ENCODE peak calls at places on chromosomes 3 and 15, in five cellular contexts. One of them, this sample, is unnamed.
A peak's percentile ranks its signal among the peaks of the same experiment; 100 is the strongest.

GRCh38 chr3:50268703-50269451 is at the start of gene SEMA3B:
- DNase-seq in tibial nerve: peak; percentile 59
- DNase-seq in Peyer's patch: peak; percentile 94
- DNase-seq in body of pancreas: peak; percentile 92
- DNase-seq in HepG2: peak; percentile 71
- DNase-seq in this sample: no peak

GRCh38 chr3:188157407-188157806 is 3.5 kb downstream of the LPP start:
- DNase-seq in body of pancreas: no peak
- DNase-seq in Peyer's patch: no peak
- DNase-seq in tibial nerve: no peak
- DNase-seq in HepG2: no peak
- DNase-seq in this sample: no peak

GRCh38 chr3:167813169-167814123 is 77.9 kb downstream of the SERPINI1 start:
- DNase-seq in HepG2: peak; percentile 69
- DNase-seq in Peyer's patch: no peak
- DNase-seq in tibial nerve: no peak
- DNase-seq in body of pancreas: no peak
- DNase-seq in this sample: no peak

GRCh38 chr3:124322966-124323365 is 331.0 kb upstream of the ROPN1 start:
- DNase-seq in Peyer's patch: no peak
- DNase-seq in tibial nerve: no peak
- DNase-seq in HepG2: no peak
- DNase-seq in body of pancreas: no peak
- DNase-seq in this sample: no peak

GRCh38 chr3:128923607-128924385 is 44.4 kb downstream of the ACAD9 start:
- DNase-seq in body of pancreas: no peak
- DNase-seq in Peyer's patch: no peak
- DNase-seq in HepG2: no peak
- DNase-seq in tibial nerve: no peak
- DNase-seq in this sample: no peak

GRCh38 chr3:35679409-35680080 is 40.2 kb downstream of the ARPP21 start:
- DNase-seq in HepG2: no peak
- DNase-seq in body of pancreas: no peak
- DNase-seq in Peyer's patch: no peak
- DNase-seq in tibial nerve: no peak
- DNase-seq in this sample: no peak

GRCh38 chr3:150352931-150353330 is 55.2 kb upstream of the TSC22D2 start:
- DNase-seq in body of pancreas: no peak
- DNase-seq in HepG2: no peak
- DNase-seq in tibial nerve: no peak
- DNase-seq in Peyer's patch: no peak
- DNase-seq in this sample: no peak

GRCh38 chr3:43609406-43609805 is 12.4 kb downstream of the ANO10 start:
- DNase-seq in HepG2: no peak
- DNase-seq in Peyer's patch: no peak
- DNase-seq in tibial nerve: no peak
- DNase-seq in body of pancreas: no peak
- DNase-seq in this sample: no peak

GRCh38 chr3:183533410-183534132 is 21.9 kb downstream of the KLHL6 start:
- DNase-seq in HepG2: no peak
- DNase-seq in body of pancreas: no peak
- DNase-seq in tibial nerve: no peak
- DNase-seq in Peyer's patch: no peak
- DNase-seq in this sample: no peak

GRCh38 chr15:58840048-58840447 is 68.9 kb downstream of the MINDY2 start:
- DNase-seq in body of pancreas: no peak
- DNase-seq in tibial nerve: no peak
- DNase-seq in HepG2: no peak
- DNase-seq in Peyer's patch: no peak
- DNase-seq in this sample: no peak

GRCh38 chr15:62269504-62269903 is 104.4 kb upstream of the C2CD4B start:
- DNase-seq in tibial nerve: no peak
- DNase-seq in HepG2: no peak
- DNase-seq in body of pancreas: no peak
- DNase-seq in Peyer's patch: no peak
- DNase-seq in this sample: no peak

GRCh38 chr15:69081310-69082004 is 67.0 kb downstream of the NOX5 start:
- DNase-seq in HepG2: no peak
- DNase-seq in Peyer's patch: no peak
- DNase-seq in tibial nerve: peak; percentile 30
- DNase-seq in body of pancreas: peak; percentile 26
- DNase-seq in this sample: no peak

GRCh38 chr3:89113887-89114840 is 6.7 kb downstream of the EPHA3 start:
- DNase-seq in body of pancreas: peak; percentile 72
- DNase-seq in tibial nerve: peak; percentile 40
- DNase-seq in Peyer's patch: peak; percentile 60
- DNase-seq in HepG2: peak; percentile 20
- DNase-seq in this sample: peak; percentile 64

GRCh38 chr15:78130466-78131294 is 565 bp downstream of the CIB2 start:
- DNase-seq in body of pancreas: peak; percentile 23
- DNase-seq in tibial nerve: no peak
- DNase-seq in HepG2: no peak
- DNase-seq in Peyer's patch: no peak
- DNase-seq in this sample: peak; percentile 46
- H3K4me3 ChIP-seq in body of pancreas: no peak overlapping the region
- H3K4me3 ChIP-seq in tibial nerve: peak overlapping the region; percentile 89
- H3K4me3 ChIP-seq in HepG2: peak overlapping the region; percentile 75
- H3K4me3 ChIP-seq in Peyer's patch: peak overlapping the region; percentile 46
- H3K4me3 ChIP-seq in this sample: peak overlapping the region; percentile 71

DNA sequence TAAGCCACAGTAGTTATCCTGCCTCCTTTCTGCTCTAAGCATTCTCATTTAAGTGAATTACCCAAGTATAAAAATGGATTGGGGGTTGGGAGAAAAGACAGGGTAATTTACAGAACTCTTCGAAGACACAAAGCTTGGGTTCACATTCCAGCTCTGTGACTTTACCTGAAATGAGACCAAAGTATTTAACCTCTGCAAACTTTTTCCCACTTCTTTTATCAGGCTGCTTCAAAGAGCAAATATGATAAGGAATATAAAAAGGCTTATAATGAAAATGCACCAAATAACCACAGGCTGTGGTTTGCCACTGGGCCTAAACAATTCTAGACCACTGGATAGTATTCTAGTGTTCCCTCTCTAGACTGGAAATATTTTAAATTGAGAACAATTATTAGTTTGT is 64.4 kb downstream of the UACA start:
- DNase-seq in body of pancreas: no peak
- DNase-seq in Peyer's patch: no peak
- DNase-seq in HepG2: no peak
- DNase-seq in tibial nerve: no peak
- DNase-seq in this sample: no peak
- H3K4me1 ChIP-seq in body of pancreas: peaks cover 34% of the 10 kb centered on the region
- H3K4me1 ChIP-seq in Peyer's patch: no peaks in the 10 kb centered on the region
- H3K4me1 ChIP-seq in HepG2: peaks cover 14% of the 10 kb centered on the region
- H3K4me1 ChIP-seq in tibial nerve: peaks cover 82% of the 10 kb centered on the region
- H3K4me1 ChIP-seq in this sample: peaks cover 4% of the 10 kb centered on the region

GRCh38 chr3:151410891-151411559 is 26.5 kb upstream of the P2RY12 start:
- DNase-seq in tibial nerve: no peak
- DNase-seq in HepG2: no peak
- DNase-seq in Peyer's patch: no peak
- DNase-seq in body of pancreas: no peak
- DNase-seq in this sample: no peak
- TF ChIP-seq POLR2A in tibial nerve: no peak
- TF ChIP-seq POLR2A in HepG2: no peak
- TF ChIP-seq POLR2A in Peyer's patch: no peak
- TF ChIP-seq POLR2A in body of pancreas: no peak
- TF ChIP-seq POLR2A in this sample: no peak

GRCh38 chr15:99250494-99251435 is 516 bp upstream of the LRRC28 start:
- DNase-seq in HepG2: peak; percentile 97
- DNase-seq in tibial nerve: peak; percentile 98
- DNase-seq in Peyer's patch: peak; percentile 99
- DNase-seq in body of pancreas: peak; percentile 99
- DNase-seq in this sample: peak; percentile 98

GRCh38 chr15:99247063-99247462 is 2.3 kb downstream of the TTC23 start:
- DNase-seq in body of pancreas: no peak
- DNase-seq in HepG2: no peak
- DNase-seq in Peyer's patch: no peak
- DNase-seq in tibial nerve: no peak
- DNase-seq in this sample: no peak

GRCh38 chr15:99249270-99249817 is at the start of gene TTC23:
- DNase-seq in body of pancreas: peak; percentile 38
- DNase-seq in tibial nerve: no peak
- DNase-seq in Peyer's patch: no peak
- DNase-seq in HepG2: peak; percentile 65
- DNase-seq in this sample: peak; percentile 58

GRCh38 chr15:99250001-99250400 is 620 bp upstream of the TTC23 start:
- DNase-seq in Peyer's patch: no peak
- DNase-seq in HepG2: no peak
- DNase-seq in tibial nerve: no peak
- DNase-seq in body of pancreas: no peak
- DNase-seq in this sample: no peak

GRCh38 chr15:99248000-99248727 is 1.2 kb downstream of the TTC23 start:
- DNase-seq in body of pancreas: no peak
- DNase-seq in tibial nerve: no peak
- DNase-seq in Peyer's patch: no peak
- DNase-seq in HepG2: no peak
- DNase-seq in this sample: no peak
- H3K4me3 ChIP-seq in body of pancreas: no peak overlapping the region
- H3K4me3 ChIP-seq in tibial nerve: peak overlapping the region; percentile 84
- H3K4me3 ChIP-seq in Peyer's patch: peak overlapping the region; percentile 1
- H3K4me3 ChIP-seq in HepG2: peak overlapping the region; percentile 97
- H3K4me3 ChIP-seq in this sample: peak overlapping the region; percentile 23

GRCh38 chr15:74180689-74181602 is 7.4 kb downstream of the ISLR start:
- DNase-seq in Peyer's patch: peak; percentile 42
- DNase-seq in body of pancreas: no peak
- DNase-seq in tibial nerve: no peak
- DNase-seq in HepG2: no peak
- DNase-seq in this sample: no peak

GRCh38 chr15:74182131-74182530 is 8.6 kb downstream of the ISLR start:
- DNase-seq in tibial nerve: no peak
- DNase-seq in HepG2: no peak
- DNase-seq in Peyer's patch: peak; percentile 28
- DNase-seq in body of pancreas: no peak
- DNase-seq in this sample: peak; percentile 11

GRCh38 chr15:74179101-74179841 is 5.8 kb downstream of the ISLR start:
- DNase-seq in HepG2: no peak
- DNase-seq in Peyer's patch: peak; percentile 50
- DNase-seq in tibial nerve: peak; percentile 63
- DNase-seq in body of pancreas: peak; percentile 27
- DNase-seq in this sample: no peak

GRCh38 chr15:74178326-74179100 is 5.0 kb downstream of the ISLR start:
- DNase-seq in tibial nerve: no peak
- DNase-seq in HepG2: no peak
- DNase-seq in Peyer's patch: peak; percentile 31
- DNase-seq in body of pancreas: no peak
- DNase-seq in this sample: no peak

DNA sequence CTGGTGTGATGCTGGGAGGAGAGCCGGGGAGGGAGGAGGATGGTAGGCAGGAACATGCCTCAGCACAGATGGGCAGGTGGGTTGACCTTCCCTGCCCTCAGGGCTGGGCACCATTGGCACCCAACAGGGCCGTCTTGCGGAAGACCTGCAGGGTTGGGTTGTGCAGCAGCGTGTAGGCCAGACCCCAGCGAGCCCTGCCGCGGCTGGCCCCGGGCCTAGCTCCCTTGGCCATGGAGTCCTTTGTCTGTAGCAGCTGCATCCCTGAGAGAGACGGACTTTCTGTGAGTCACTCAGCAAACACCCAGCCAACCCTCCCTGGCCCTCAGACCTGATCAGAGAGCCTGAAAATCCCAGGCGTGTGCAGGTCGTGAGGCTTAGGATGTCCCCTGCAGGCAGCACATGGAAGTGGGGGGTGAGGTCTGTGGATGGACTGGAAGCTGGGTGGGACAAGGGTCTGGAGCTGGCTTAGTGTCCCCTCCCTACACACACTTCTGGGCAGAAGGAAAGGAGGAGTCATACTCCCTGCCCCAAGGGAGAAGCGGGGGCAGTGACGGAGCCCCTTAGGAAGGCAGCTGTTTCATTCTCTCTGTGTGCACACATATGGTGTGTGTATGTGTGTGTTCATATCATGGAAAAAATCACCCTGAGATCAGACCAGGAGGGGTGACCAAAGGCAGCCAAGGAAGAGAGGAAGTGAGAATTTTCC is 6.6 kb downstream of the ISLR start:
- DNase-seq in HepG2: no peak
- DNase-seq in body of pancreas: no peak
- DNase-seq in tibial nerve: no peak
- DNase-seq in Peyer's patch: peak; percentile 30
- DNase-seq in this sample: no peak
- H3K4me1 ChIP-seq in HepG2: no peaks in the 10 kb centered on the region
- H3K4me1 ChIP-seq in body of pancreas: peaks cover 6% of the 10 kb centered on the region
- H3K4me1 ChIP-seq in tibial nerve: peaks cover 60% of the 10 kb centered on the region
- H3K4me1 ChIP-seq in Peyer's patch: no peaks in the 10 kb centered on the region
- H3K4me1 ChIP-seq in this sample: no peaks in the 10 kb centered on the region

GRCh38 chr3:5428607-5429516 is 241.4 kb downstream of the EDEM1 start:
- DNase-seq in body of pancreas: no peak
- DNase-seq in tibial nerve: no peak
- DNase-seq in Peyer's patch: no peak
- DNase-seq in HepG2: no peak
- DNase-seq in this sample: no peak
- TF ChIP-seq POLR2A in body of pancreas: no peak
- TF ChIP-seq POLR2A in tibial nerve: no peak
- TF ChIP-seq POLR2A in Peyer's patch: no peak
- TF ChIP-seq POLR2A in HepG2: no peak
- TF ChIP-seq POLR2A in this sample: no peak